ENCODE peak calls at places on chromosomes 1 and 21, in nine cellular contexts. One of them, this sample, is unnamed.

GRCh38 chr21:18340387-18340942 is 63.1 kb downstream of the TMPRSS15 start:
- DNase-seq in stromal cell of bone marrow: peak; percentile 20
- DNase-seq in heart right ventricle: no peak
- DNase-seq in posterior vena cava: no peak
- DNase-seq in nephron progenitor cell: no peak
- DNase-seq in tibial nerve: no peak
- DNase-seq in LHCN-M2: peak; percentile 92
- DNase-seq in neural crest cell: no peak
- DNase-seq in EH: no peak
- DNase-seq in this sample: no peak

GRCh38 chr21:35254006-35254751 is 205.1 kb upstream of the RUNX1 start:
- DNase-seq in nephron progenitor cell: no peak
- DNase-seq in LHCN-M2: peak; percentile 92
- DNase-seq in heart right ventricle: no peak
- DNase-seq in posterior vena cava: no peak
- DNase-seq in EH: peak; percentile 86
- DNase-seq in tibial nerve: peak; percentile 14
- DNase-seq in stromal cell of bone marrow: peak; percentile 87
- DNase-seq in neural crest cell: no peak
- DNase-seq in this sample: peak; percentile 53

GRCh38 chr21:33682992-33683627 is 40.8 kb downstream of the ITSN1 start:
- DNase-seq in posterior vena cava: no peak
- DNase-seq in EH: peak; percentile 94
- DNase-seq in LHCN-M2: peak; percentile 95
- DNase-seq in nephron progenitor cell: no peak
- DNase-seq in neural crest cell: no peak
- DNase-seq in heart right ventricle: no peak
- DNase-seq in stromal cell of bone marrow: peak; percentile 62
- DNase-seq in tibial nerve: no peak
- DNase-seq in this sample: no peak

GRCh38 chr1:59445040-59445439 is 148.1 kb downstream of the FGGY start:
- DNase-seq in posterior vena cava: no peak
- DNase-seq in LHCN-M2: peak; percentile 47
- DNase-seq in heart right ventricle: no peak
- DNase-seq in EH: peak; percentile 78
- DNase-seq in nephron progenitor cell: no peak
- DNase-seq in stromal cell of bone marrow: no peak
- DNase-seq in neural crest cell: no peak
- DNase-seq in tibial nerve: no peak
- DNase-seq in this sample: no peak

GRCh38 chr1:218439541-218440295 is 94.6 kb downstream of the TGFB2 start:
- DNase-seq in stromal cell of bone marrow: peak; percentile 48
- DNase-seq in tibial nerve: no peak
- DNase-seq in heart right ventricle: no peak
- DNase-seq in nephron progenitor cell: peak; percentile 9
- DNase-seq in EH: peak; percentile 44
- DNase-seq in neural crest cell: no peak
- DNase-seq in LHCN-M2: peak; percentile 69
- DNase-seq in posterior vena cava: no peak
- DNase-seq in this sample: no peak

GRCh38 chr1:230186003-230186863 is 119.2 kb downstream of the GALNT2 start:
- DNase-seq in neural crest cell: no peak
- DNase-seq in tibial nerve: no peak
- DNase-seq in stromal cell of bone marrow: peak; percentile 67
- DNase-seq in EH: peak; percentile 84
- DNase-seq in heart right ventricle: no peak
- DNase-seq in posterior vena cava: no peak
- DNase-seq in LHCN-M2: peak; percentile 71
- DNase-seq in nephron progenitor cell: no peak
- DNase-seq in this sample: no peak

GRCh38 chr1:113283914-113284313 is 106.4 kb upstream of the MAGI3 start:
- DNase-seq in stromal cell of bone marrow: no peak
- DNase-seq in heart right ventricle: no peak
- DNase-seq in posterior vena cava: no peak
- DNase-seq in nephron progenitor cell: no peak
- DNase-seq in LHCN-M2: peak; percentile 6
- DNase-seq in tibial nerve: no peak
- DNase-seq in EH: no peak
- DNase-seq in neural crest cell: no peak
- DNase-seq in this sample: no peak

GRCh38 chr1:86156571-86157455 is at the start of gene COL24A1:
- DNase-seq in EH: peak; percentile 63
- DNase-seq in nephron progenitor cell: peak; percentile 79
- DNase-seq in neural crest cell: peak; percentile 39
- DNase-seq in tibial nerve: peak; percentile 28
- DNase-seq in heart right ventricle: peak; percentile 28
- DNase-seq in LHCN-M2: peak; percentile 32
- DNase-seq in posterior vena cava: peak; percentile 77
- DNase-seq in stromal cell of bone marrow: no peak
- DNase-seq in this sample: peak; percentile 48

GRCh38 chr21:42716074-42716473 is 62.7 kb downstream of the PDE9A start:
- DNase-seq in posterior vena cava: no peak
- DNase-seq in neural crest cell: no peak
- DNase-seq in heart right ventricle: no peak
- DNase-seq in nephron progenitor cell: no peak
- DNase-seq in tibial nerve: no peak
- DNase-seq in EH: no peak
- DNase-seq in stromal cell of bone marrow: no peak
- DNase-seq in LHCN-M2: no peak
- DNase-seq in this sample: no peak

GRCh38 chr1:160030657-160031367 is 978 bp downstream of the PIGM start:
- DNase-seq in stromal cell of bone marrow: no peak
- DNase-seq in EH: peak; percentile 13
- DNase-seq in nephron progenitor cell: no peak
- DNase-seq in tibial nerve: no peak
- DNase-seq in heart right ventricle: no peak
- DNase-seq in LHCN-M2: no peak
- DNase-seq in neural crest cell: no peak
- DNase-seq in posterior vena cava: no peak
- DNase-seq in this sample: peak; percentile 37

GRCh38 chr1:53308512-53308911 is 19.4 kb downstream of the LRP8 start:
- DNase-seq in nephron progenitor cell: no peak
- DNase-seq in posterior vena cava: no peak
- DNase-seq in neural crest cell: no peak
- DNase-seq in LHCN-M2: no peak
- DNase-seq in heart right ventricle: no peak
- DNase-seq in EH: no peak
- DNase-seq in stromal cell of bone marrow: no peak
- DNase-seq in tibial nerve: no peak
- DNase-seq in this sample: no peak

GRCh38 chr1:177023710-177024109 is 140.8 kb downstream of the ASTN1 start:
- DNase-seq in EH: no peak
- DNase-seq in nephron progenitor cell: no peak
- DNase-seq in stromal cell of bone marrow: no peak
- DNase-seq in neural crest cell: no peak
- DNase-seq in tibial nerve: no peak
- DNase-seq in LHCN-M2: no peak
- DNase-seq in heart right ventricle: no peak
- DNase-seq in posterior vena cava: no peak
- DNase-seq in this sample: no peak

GRCh38 chr1:67347688-67348472 is 40.2 kb downstream of the IL12RB2 start:
- DNase-seq in tibial nerve: peak; percentile 52
- DNase-seq in EH: peak; percentile 75
- DNase-seq in stromal cell of bone marrow: peak; percentile 74
- DNase-seq in nephron progenitor cell: peak; percentile 34
- DNase-seq in posterior vena cava: no peak
- DNase-seq in heart right ventricle: peak; percentile 20
- DNase-seq in LHCN-M2: peak; percentile 53
- DNase-seq in neural crest cell: peak; percentile 35
- DNase-seq in this sample: peak; percentile 49

GRCh38 chr1:46770541-46770940 is 28.3 kb upstream of the CYP4B1 start:
- DNase-seq in LHCN-M2: no peak
- DNase-seq in EH: no peak
- DNase-seq in nephron progenitor cell: no peak
- DNase-seq in stromal cell of bone marrow: no peak
- DNase-seq in neural crest cell: no peak
- DNase-seq in posterior vena cava: no peak
- DNase-seq in tibial nerve: no peak
- DNase-seq in heart right ventricle: no peak
- DNase-seq in this sample: no peak

GRCh38 chr1:172149377-172149776 is 271.1 kb upstream of the C1orf105 start:
- DNase-seq in nephron progenitor cell: no peak
- DNase-seq in posterior vena cava: no peak
- DNase-seq in EH: peak; percentile 32
- DNase-seq in LHCN-M2: no peak
- DNase-seq in heart right ventricle: no peak
- DNase-seq in stromal cell of bone marrow: no peak
- DNase-seq in neural crest cell: no peak
- DNase-seq in tibial nerve: no peak
- DNase-seq in this sample: no peak

GRCh38 chr1:20634065-20634593 is 871 bp downstream of the PINK1 start:
- DNase-seq in neural crest cell: no peak
- DNase-seq in heart right ventricle: no peak
- DNase-seq in EH: peak; percentile 10
- DNase-seq in nephron progenitor cell: no peak
- DNase-seq in stromal cell of bone marrow: no peak
- DNase-seq in LHCN-M2: no peak
- DNase-seq in posterior vena cava: no peak
- DNase-seq in tibial nerve: no peak
- DNase-seq in this sample: peak; percentile 46

GRCh38 chr1:244210884-244211558 is 159.9 kb downstream of the ZBTB18 start:
- DNase-seq in LHCN-M2: peak; percentile 33
- DNase-seq in heart right ventricle: no peak
- DNase-seq in nephron progenitor cell: peak; percentile 45
- DNase-seq in stromal cell of bone marrow: no peak
- DNase-seq in neural crest cell: no peak
- DNase-seq in EH: no peak
- DNase-seq in posterior vena cava: no peak
- DNase-seq in tibial nerve: no peak
- DNase-seq in this sample: no peak

GRCh38 chr21:43269461-43269860 is 100.7 kb downstream of the CRYAA start:
- DNase-seq in heart right ventricle: no peak
- DNase-seq in stromal cell of bone marrow: no peak
- DNase-seq in nephron progenitor cell: no peak
- DNase-seq in EH: no peak
- DNase-seq in neural crest cell: no peak
- DNase-seq in tibial nerve: no peak
- DNase-seq in posterior vena cava: no peak
- DNase-seq in LHCN-M2: no peak
- DNase-seq in this sample: peak; percentile 36

GRCh38 chr21:42376338-42376982 is 10.1 kb upstream of the TFF1 start:
- DNase-seq in nephron progenitor cell: no peak
- DNase-seq in EH: no peak
- DNase-seq in LHCN-M2: no peak
- DNase-seq in posterior vena cava: no peak
- DNase-seq in tibial nerve: no peak
- DNase-seq in heart right ventricle: no peak
- DNase-seq in stromal cell of bone marrow: no peak
- DNase-seq in neural crest cell: no peak
- DNase-seq in this sample: peak; percentile 54

This sample was measured in NB4.